ENCODE peak calls at places on chromosome 3, in seven cellular contexts. One of them, this sample, is unnamed. For H3K4me1 and H3K36me3, the result is how much of the 10 kb centered on the place peaks cover.

GRCh38 chr3:178174201-178174880 is 361.9 kb upstream of the KCNMB2 start:
- DNase-seq in uterus: no peak
- DNase-seq in testis: no peak
- DNase-seq in heart left ventricle: no peak
- DNase-seq in stomach: no peak
- DNase-seq in prostate gland: no peak
- DNase-seq in Peyer's patch: no peak
- DNase-seq in this sample: no peak

GRCh38 chr3:146280859-146281258 is 30.0 kb upstream of the PLSCR4 start:
- DNase-seq in uterus: no peak
- DNase-seq in testis: no peak
- DNase-seq in heart left ventricle: no peak
- DNase-seq in stomach: no peak
- DNase-seq in prostate gland: no peak
- DNase-seq in Peyer's patch: no peak
- DNase-seq in this sample: no peak

GRCh38 chr3:151434151-151434890 is 26.5 kb downstream of the IGSF10 start:
- DNase-seq in uterus: no peak
- DNase-seq in testis: no peak
- DNase-seq in heart left ventricle: no peak
- DNase-seq in stomach: no peak
- DNase-seq in prostate gland: no peak
- DNase-seq in Peyer's patch: no peak
- DNase-seq in this sample: peak

GRCh38 chr3:61562042-61562809 is 855 bp downstream of the PTPRG start:
- DNase-seq in uterus: no peak
- DNase-seq in testis: no peak
- DNase-seq in heart left ventricle: no peak
- DNase-seq in stomach: no peak
- DNase-seq in prostate gland: peak
- DNase-seq in Peyer's patch: no peak
- DNase-seq in this sample: peak

GRCh38 chr3:77207753-77208152 is 167.9 kb downstream of the ROBO2 start:
- DNase-seq in uterus: no peak
- DNase-seq in testis: no peak
- DNase-seq in heart left ventricle: no peak
- DNase-seq in stomach: no peak
- DNase-seq in prostate gland: no peak
- DNase-seq in Peyer's patch: no peak
- DNase-seq in this sample: no peak

GRCh38 chr3:24341668-24342067 is 153.0 kb downstream of the THRB start:
- DNase-seq in uterus: no peak
- DNase-seq in testis: no peak
- DNase-seq in heart left ventricle: no peak
- DNase-seq in stomach: no peak
- DNase-seq in prostate gland: no peak
- DNase-seq in Peyer's patch: no peak
- DNase-seq in this sample: no peak

GRCh38 chr3:14438929-14439328 is 36.5 kb downstream of the SLC6A6 start:
- DNase-seq in uterus: no peak
- DNase-seq in testis: no peak
- DNase-seq in heart left ventricle: peak
- DNase-seq in stomach: no peak
- DNase-seq in prostate gland: no peak
- DNase-seq in Peyer's patch: no peak
- DNase-seq in this sample: no peak

GRCh38 chr3:101781166-101781565 is 2.2 kb downstream of the NXPE3 start:
- DNase-seq in uterus: no peak
- DNase-seq in testis: no peak
- DNase-seq in heart left ventricle: no peak
- DNase-seq in stomach: no peak
- DNase-seq in prostate gland: no peak
- DNase-seq in Peyer's patch: no peak
- DNase-seq in this sample: no peak

GRCh38 chr3:195012100-195012499 is 258.9 kb downstream of the XXYLT1 start:
- DNase-seq in uterus: no peak
- DNase-seq in testis: no peak
- DNase-seq in heart left ventricle: no peak
- DNase-seq in stomach: peak
- DNase-seq in prostate gland: no peak
- DNase-seq in Peyer's patch: no peak
- DNase-seq in this sample: no peak

GRCh38 chr3:37114251-37115145 is 59.9 kb downstream of the LRRFIP2 start:
- DNase-seq in uterus: no peak
- DNase-seq in testis: no peak
- DNase-seq in heart left ventricle: no peak
- DNase-seq in stomach: no peak
- DNase-seq in prostate gland: no peak
- DNase-seq in Peyer's patch: no peak
- DNase-seq in this sample: no peak

GRCh38 chr3:189132125-189132744 is 39.5 kb upstream of the TPRG1 start:
- DNase-seq in uterus: peak
- DNase-seq in testis: no peak
- DNase-seq in heart left ventricle: peak
- DNase-seq in stomach: peak
- DNase-seq in prostate gland: peak
- DNase-seq in Peyer's patch: peak
- DNase-seq in this sample: no peak

GRCh38 chr3:56917740-56918568 is 116.2 kb upstream of the ARHGEF3 start:
- DNase-seq in uterus: no peak
- DNase-seq in testis: no peak
- DNase-seq in heart left ventricle: no peak
- DNase-seq in stomach: no peak
- DNase-seq in prostate gland: no peak
- DNase-seq in Peyer's patch: peak
- DNase-seq in this sample: no peak
- H3K4me1 ChIP-seq in uterus: under half
- H3K4me1 ChIP-seq in testis: under half
- H3K4me1 ChIP-seq in heart left ventricle: under half
- H3K4me1 ChIP-seq in stomach: under half
- H3K4me1 ChIP-seq in prostate gland: under half
- H3K4me1 ChIP-seq in Peyer's patch: under half
- H3K4me1 ChIP-seq in this sample: under half

GRCh38 chr3:160449660-160450598 is at the start of gene TRIM59:
- DNase-seq in uterus: peak
- DNase-seq in testis: peak
- DNase-seq in heart left ventricle: peak
- DNase-seq in stomach: peak
- DNase-seq in prostate gland: peak
- DNase-seq in Peyer's patch: peak
- DNase-seq in this sample: peak
- TF ChIP-seq POLR2A in uterus: no peak
- TF ChIP-seq POLR2A in testis: no peak
- TF ChIP-seq POLR2A in heart left ventricle: no peak
- TF ChIP-seq POLR2A in stomach: no peak
- TF ChIP-seq POLR2A in prostate gland: peak
- TF ChIP-seq POLR2A in Peyer's patch: peak
- TF ChIP-seq POLR2A in this sample: peak

DNA sequence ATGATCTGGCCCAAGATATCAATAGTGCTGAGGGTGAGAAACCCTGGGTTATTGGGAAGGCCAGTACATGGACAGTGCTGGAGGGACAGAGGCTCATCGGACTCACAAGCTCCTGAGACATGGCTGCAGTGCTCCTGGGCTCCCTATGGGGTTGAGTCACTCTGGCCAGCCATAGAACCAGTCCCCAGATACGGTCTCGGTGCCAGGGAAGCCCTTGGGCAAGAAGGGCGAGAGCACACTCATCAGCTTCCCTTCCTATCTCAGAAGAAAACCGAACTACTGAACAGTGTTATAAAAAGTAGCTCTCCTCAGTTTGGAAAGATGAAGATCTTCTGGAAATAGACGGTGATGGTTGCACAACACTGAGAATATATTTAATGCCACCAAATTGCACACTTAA is 34.4 kb downstream of the POC1A start:
- DNase-seq in uterus: no peak
- DNase-seq in testis: no peak
- DNase-seq in heart left ventricle: peak
- DNase-seq in stomach: no peak
- DNase-seq in prostate gland: no peak
- DNase-seq in Peyer's patch: no peak
- DNase-seq in this sample: no peak
- H3K36me3 ChIP-seq in uterus: under half
- H3K36me3 ChIP-seq in testis: under half
- H3K36me3 ChIP-seq in heart left ventricle: under half
- H3K36me3 ChIP-seq in stomach: under half
- H3K36me3 ChIP-seq in prostate gland: under half
- H3K36me3 ChIP-seq in Peyer's patch: under half
- H3K36me3 ChIP-seq in this sample: under half

GRCh38 chr3:187021748-187022402 is 91.5 kb downstream of the ST6GAL1 start:
- DNase-seq in uterus: no peak
- DNase-seq in testis: no peak
- DNase-seq in heart left ventricle: no peak
- DNase-seq in stomach: no peak
- DNase-seq in prostate gland: no peak
- DNase-seq in Peyer's patch: peak
- DNase-seq in this sample: no peak
- H3K4me1 ChIP-seq in uterus: under half
- H3K4me1 ChIP-seq in testis: under half
- H3K4me1 ChIP-seq in heart left ventricle: under half
- H3K4me1 ChIP-seq in stomach: under half
- H3K4me1 ChIP-seq in prostate gland: under half
- H3K4me1 ChIP-seq in Peyer's patch: under half
- H3K4me1 ChIP-seq in this sample: under half

GRCh38 chr3:66485291-66485968 is 15.4 kb downstream of the LRIG1 start:
- DNase-seq in uterus: no peak
- DNase-seq in testis: no peak
- DNase-seq in heart left ventricle: peak
- DNase-seq in stomach: no peak
- DNase-seq in prostate gland: no peak
- DNase-seq in Peyer's patch: no peak
- DNase-seq in this sample: no peak
- TF ChIP-seq POLR2A in uterus: no peak
- TF ChIP-seq POLR2A in testis: no peak
- TF ChIP-seq POLR2A in heart left ventricle: no peak
- TF ChIP-seq POLR2A in stomach: no peak
- TF ChIP-seq POLR2A in prostate gland: no peak
- TF ChIP-seq POLR2A in Peyer's patch: no peak
- TF ChIP-seq POLR2A in this sample: no peak

GRCh38 chr3:133820889-133821675 is 15.5 kb downstream of the SRPRB start:
- DNase-seq in uterus: no peak
- DNase-seq in testis: no peak
- DNase-seq in heart left ventricle: no peak
- DNase-seq in stomach: no peak
- DNase-seq in prostate gland: no peak
- DNase-seq in Peyer's patch: no peak
- DNase-seq in this sample: no peak
- H3K36me3 ChIP-seq in uterus: under half
- H3K36me3 ChIP-seq in testis: under half
- H3K36me3 ChIP-seq in heart left ventricle: half or more
- H3K36me3 ChIP-seq in stomach: under half
- H3K36me3 ChIP-seq in prostate gland: under half
- H3K36me3 ChIP-seq in Peyer's patch: half or more
- H3K36me3 ChIP-seq in this sample: under half

GRCh38 chr3:114379266-114379665 is 85.4 kb downstream of the TIGIT start:
- DNase-seq in uterus: no peak
- DNase-seq in testis: no peak
- DNase-seq in heart left ventricle: no peak
- DNase-seq in stomach: no peak
- DNase-seq in prostate gland: no peak
- DNase-seq in Peyer's patch: no peak
- DNase-seq in this sample: no peak
- H3K4me1 ChIP-seq in uterus: under half
- H3K4me1 ChIP-seq in testis: under half
- H3K4me1 ChIP-seq in heart left ventricle: half or more
- H3K4me1 ChIP-seq in stomach: under half
- H3K4me1 ChIP-seq in prostate gland: under half
- H3K4me1 ChIP-seq in Peyer's patch: under half
- H3K4me1 ChIP-seq in this sample: under half